ENCODE peak calls at places on chromosomes 6 and 20, in five cellular contexts. V is HFFc6, O is hepatocyte, Q is HuH-7, X is midbrain. J is an unnamed sample.

GRCh38 chr6:19569563-19569962 is 267.6 kb upstream of the ID4 start:
- DNase-seq in V (no peak), O (no peak), Q (no peak), X (no peak), J (no peak)

GRCh38 chr6:19851273-19852089 is 14.3 kb downstream of the ID4 start:
- DNase-seq in V (peak; percentile 79), O (peak; percentile 84), Q (peak; percentile 79), X (peak; percentile 50), J (peak; percentile 54)

GRCh38 chr20:51204794-51205193 is 181.9 kb upstream of the KCNG1 start:
- DNase-seq in V (no peak), O (no peak), Q (no peak), X (no peak), J (no peak)

GRCh38 chr6:27312146-27312949 is at the start of gene POM121L2:
- DNase-seq in V (peak; percentile 29), O (peak; percentile 86), Q (peak; percentile 58), X (no peak), J (no peak)

GRCh38 chr6:151242420-151242841 is 2.7 kb downstream of the AKAP12 start:
- DNase-seq in V (no peak), O (no peak), Q (no peak), X (no peak), J (no peak)

GRCh38 chr6:127923135-127923534 is 22.3 kb upstream of the THEMIS start:
- DNase-seq in V (no peak), O (no peak), Q (no peak), X (no peak), J (no peak)

GRCh38 chr6:113774122-113774835 is 82.9 kb upstream of the MARCKS start:
- DNase-seq in V (peak; percentile 30), O (peak; percentile 13), Q (no peak), X (no peak), J (peak; percentile 13)

GRCh38 chr6:167567142-167568033 is 242.5 kb downstream of the TTLL2 start:
- DNase-seq in V (no peak), O (no peak), Q (peak; percentile 66), X (no peak), J (no peak)

GRCh38 chr6:12657884-12658283 is 58.7 kb upstream of the PHACTR1 start:
- DNase-seq in V (no peak), O (no peak), Q (no peak), X (no peak), J (no peak)

GRCh38 chr6:11618533-11618932 is 81.0 kb downstream of the TMEM170B start:
- DNase-seq in V (no peak), O (no peak), Q (peak; percentile 18), X (no peak), J (peak; percentile 21)

GRCh38 chr20:49505518-49505917 is 23.1 kb upstream of the KCNB1 start:
- DNase-seq in V (peak; percentile 20), O (peak; percentile 58), Q (no peak), X (peak; percentile 32), J (peak; percentile 62)

GRCh38 chr20:50187403-50188051 is 3.1 kb upstream of the CEBPB start:
- DNase-seq in V (no peak), O (peak; percentile 69), Q (no peak), X (no peak), J (peak; percentile 82)

GRCh38 chr6:29656798-29657197 is at the start of gene MOG:
- DNase-seq in V (no peak), O (no peak), Q (no peak), X (peak; percentile 89), J (no peak)

GRCh38 chr6:106082735-106083398 is 3.3 kb upstream of the PRDM1 start:
- DNase-seq in V (peak; percentile 83), O (no peak), Q (no peak), X (no peak), J (no peak)

GRCh38 chr20:2800590-2801458 is at the start of gene CPXM1:
- DNase-seq in V (no peak), O (peak; percentile 55), Q (no peak), X (no peak), J (no peak)

GRCh38 chr6:123203928-123204327 is 207.9 kb downstream of the CLVS2 start:
- DNase-seq in V (no peak), O (no peak), Q (no peak), X (no peak), J (no peak)

GRCh38 chr6:24033284-24033683 is 92.7 kb upstream of the NRSN1 start:
- DNase-seq in V (no peak), O (no peak), Q (no peak), X (no peak), J (peak; percentile 52)

GRCh38 chr6:28335040-28335563 is 846 bp downstream of the ZSCAN31 start:
- DNase-seq in V (no peak), O (no peak), Q (no peak), X (no peak), J (no peak)

GRCh38 chr6:133648576-133648975 is 240.3 kb upstream of the TCF21 start:
- DNase-seq in V (no peak), O (no peak), Q (no peak), X (no peak), J (no peak)

GRCh38 chr6:6003334-6004146 is 3.2 kb downstream of the NRN1 start:
- DNase-seq in V (no peak), O (no peak), Q (no peak), X (no peak), J (no peak)

GRCh38 chr6:26204332-26205160 is 117.3 kb downstream of the HFE start:
- DNase-seq in V (peak; percentile 99), O (peak; percentile 99), Q (peak; percentile 65), X (peak; percentile 96), J (peak; percentile 94)

GRCh38 chr20:51400051-51400926 is 142.2 kb downstream of the NFATC2 start:
- DNase-seq in V (no peak), O (no peak), Q (no peak), X (no peak), J (no peak)

GRCh38 chr6:143958839-143959399 is 49.1 kb downstream of the PLAGL1 start:
- DNase-seq in V (no peak), O (no peak), Q (no peak), X (no peak), J (no peak)

GRCh38 chr20:50873518-50873959 is 57.7 kb downstream of the ADNP start:
- DNase-seq in V (no peak), O (no peak), Q (no peak), X (no peak), J (no peak)

GRCh38 chr6:5191222-5191621 is 69.5 kb downstream of the LYRM4 start:
- DNase-seq in V (no peak), O (no peak), Q (no peak), X (no peak), J (no peak)

GRCh38 chr6:157326979-157327378 is 3.7 kb upstream of the TMEM242 start:
- DNase-seq in V (no peak), O (no peak), Q (no peak), X (no peak), J (no peak)

GRCh38 chr6:136723780-136724179 is 68.5 kb downstream of the MAP3K5 start:
- DNase-seq in V (no peak), O (no peak), Q (no peak), X (no peak), J (no peak)

GRCh38 chr6:132205946-132206345 is 195.3 kb downstream of the MOXD1 start:
- DNase-seq in V (no peak), O (no peak), Q (no peak), X (no peak), J (no peak)

GRCh38 chr6:31898200-31899011 is 908 bp upstream of the EHMT2 start:
- DNase-seq in V (peak; percentile 20), O (peak; percentile 69), Q (peak; percentile 43), X (peak; percentile 58), J (no peak)

GRCh38 chr6:155248021-155249001 is 15.5 kb upstream of the CLDN20 start:
- DNase-seq in V (peak; percentile 82), O (peak; percentile 82), Q (peak; percentile 51), X (peak; percentile 66), J (peak; percentile 55)

GRCh38 chr6:71608646-71609045 is 277.7 kb upstream of the RIMS1 start:
- DNase-seq in V (no peak), O (no peak), Q (no peak), X (no peak), J (no peak)

J was measured in Caco-2.